ENCODE peak calls at places on chromosomes 12 and 14, in ten cellular contexts. U, B, J, W, D, C, Z, T, L and K are unnamed samples.

GRCh38 chr12:31204995-31205582 is 120.9 kb downstream of the SINHCAF start:
- DNase-seq in Z (no peak), D (no peak), U (no peak), B (no peak), L (no peak), T (no peak), W (no peak), C (no peak), J (peak; percentile 60), K (no peak)

GRCh38 chr12:118850244-118850825 is 131.0 kb upstream of the SRRM4 start:
- DNase-seq in D (no peak), B (no peak), J (no peak), Z (peak; percentile 10), U (peak; percentile 5), W (no peak), T (no peak), L (no peak), C (no peak), K (no peak)

GRCh38 chr12:76117751-76118150 is 33.3 kb upstream of the NAP1L1 start:
- DNase-seq in B (no peak), U (no peak), T (no peak), W (no peak), C (no peak), Z (no peak), J (no peak), L (no peak), D (no peak), K (no peak)

GRCh38 chr14:68981124-68981523 is 2.0 kb upstream of the ACTN1 start:
- DNase-seq in U (no peak), C (no peak), J (no peak), Z (no peak), W (no peak), L (no peak), D (no peak), B (no peak), T (no peak), K (no peak)

GRCh38 chr14:74917646-74918081 is 5.4 kb downstream of the RPS6KL1 start:
- DNase-seq in L (peak; percentile 89), U (no peak), T (peak; percentile 45), D (peak; percentile 80), C (peak; percentile 70), Z (no peak), J (no peak), W (peak; percentile 84), B (peak; percentile 74), K (peak; percentile 26)

GRCh38 chr12:78725951-78726550 is 138.5 kb upstream of the SYT1 start:
- DNase-seq in J (no peak), T (no peak), C (no peak), L (no peak), Z (peak; percentile 27), W (no peak), U (no peak), D (no peak), B (no peak), K (no peak)

GRCh38 chr14:63644741-63645140 is 3.1 kb upstream of the WDR89 start:
- DNase-seq in Z (no peak), B (no peak), D (no peak), W (no peak), U (no peak), L (no peak), J (no peak), T (no peak), C (no peak), K (no peak)

GRCh38 chr12:225012-225411 is 11.1 kb upstream of the SLC6A12 start:
- DNase-seq in W (no peak), T (no peak), Z (no peak), U (no peak), J (no peak), L (no peak), D (no peak), B (peak; percentile 12), C (no peak), K (no peak)

GRCh38 chr14:55332654-55333570 is 61.7 kb downstream of the FBXO34 start:
- DNase-seq in Z (no peak), B (no peak), C (no peak), J (no peak), U (no peak), L (no peak), T (no peak), D (no peak), W (no peak), K (no peak)

GRCh38 chr14:24296341-24297157 is 3.0 kb downstream of the DHRS1 start:
- DNase-seq in L (peak; percentile 67), B (peak; percentile 52), T (peak; percentile 67), D (no peak), W (no peak), C (peak; percentile 60), J (peak; percentile 90), U (peak; percentile 87), Z (peak; percentile 54), K (peak; percentile 84)

DNA sequence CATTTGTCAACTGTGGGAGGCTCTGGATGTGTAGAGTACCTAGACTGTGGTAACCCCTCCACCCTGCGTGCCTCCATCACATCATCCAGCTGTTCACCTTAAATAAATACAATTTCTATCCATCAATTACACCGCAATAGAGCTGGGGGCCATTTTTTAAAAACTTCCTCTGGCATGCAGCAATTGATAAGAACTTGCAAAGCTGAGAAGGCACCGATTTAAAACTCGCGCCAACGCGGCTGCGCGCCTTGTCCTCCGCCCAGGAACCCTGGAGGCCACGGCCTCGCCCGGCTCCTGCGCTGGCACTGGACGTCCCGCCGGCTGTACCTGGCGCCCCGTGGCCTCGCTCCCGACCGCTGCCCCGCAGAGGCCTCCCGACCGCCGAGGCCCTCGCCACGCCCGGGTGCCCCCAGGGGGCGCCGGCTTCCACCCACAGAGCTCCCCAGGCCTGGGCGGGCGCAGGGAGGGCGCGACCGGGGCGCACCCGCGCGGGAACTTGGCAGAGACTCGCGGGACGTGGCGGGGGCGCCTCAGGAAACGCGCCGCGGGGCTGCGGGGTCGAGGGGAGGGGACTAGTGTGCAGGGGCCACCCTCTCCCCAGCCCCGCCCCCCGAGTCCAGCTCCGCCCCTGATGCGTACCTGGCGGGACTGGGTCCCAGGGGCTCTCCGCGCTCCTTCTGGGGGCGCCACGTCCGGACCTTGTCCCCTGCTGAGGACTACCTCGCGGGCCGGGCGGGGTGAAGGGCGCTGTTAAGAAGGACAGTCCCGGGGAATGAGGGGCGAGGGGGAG is 65.6 kb downstream of the TNFAIP2 start:
- DNase-seq in D (no peak), J (peak; percentile 22), W (no peak), L (peak; percentile 75), U (no peak), B (no peak), C (peak; percentile 39), T (no peak), Z (peak; percentile 37), K (no peak)
- H3K4me3 ChIP-seq in D (peak overlapping the region; percentile 70), J (peak overlapping the region; percentile 72), W (no peak overlapping the region), L (peak overlapping the region; percentile 62), U (peak overlapping the region; percentile 41), B (peak overlapping the region; percentile 12), C (peak overlapping the region; percentile 33), T (peak overlapping the region; percentile 45), Z (peak overlapping the region; percentile 19), K (peak overlapping the region; percentile 19)

DNA sequence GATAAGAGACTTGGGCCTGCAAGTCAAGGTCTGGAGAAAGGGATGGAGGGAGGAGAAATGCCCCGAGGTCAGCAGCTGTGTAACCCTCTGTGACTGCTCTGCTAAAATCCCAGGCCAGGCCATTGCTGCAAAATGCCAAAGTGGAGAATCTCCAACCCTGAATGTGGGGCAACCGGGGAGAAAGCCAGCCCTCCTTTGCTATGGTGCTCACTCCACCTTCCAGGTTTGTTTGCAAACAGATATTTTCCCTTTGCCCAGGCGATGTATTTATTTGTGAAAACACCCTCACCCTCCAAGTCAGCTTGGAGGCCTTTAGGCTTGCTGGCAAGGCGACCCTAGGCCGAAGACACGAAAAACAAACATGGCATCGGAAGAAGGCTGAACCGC is 1.1 kb upstream of the TBX5 start:
- DNase-seq in W (no peak), J (no peak), U (no peak), T (no peak), L (no peak), C (no peak), B (no peak), Z (no peak), D (no peak), K (no peak)
- H3K4me3 ChIP-seq in W (no peak overlapping the region), J (peak overlapping the region; percentile 80), U (no peak overlapping the region), T (no peak overlapping the region), L (no peak overlapping the region), C (no peak overlapping the region), B (no peak overlapping the region), Z (no peak overlapping the region), D (peak overlapping the region; percentile 74), K (no peak overlapping the region)

GRCh38 chr12:9730591-9730990 is 2.3 kb downstream of the CLECL1 start:
- DNase-seq in J (no peak), C (no peak), W (no peak), D (no peak), U (no peak), B (no peak), Z (no peak), T (no peak), L (no peak), K (no peak)

GRCh38 chr12:9731797-9732196 is 1.1 kb downstream of the CLECL1 start:
- DNase-seq in B (no peak), D (no peak), T (no peak), Z (no peak), U (no peak), L (no peak), W (no peak), J (no peak), C (no peak), K (no peak)

GRCh38 chr12:9731393-9731792 is 1.5 kb downstream of the CLECL1 start:
- DNase-seq in C (no peak), L (no peak), Z (no peak), J (no peak), U (no peak), B (no peak), W (no peak), D (no peak), T (no peak), K (no peak)

GRCh38 chr12:9735601-9736000 is 2.7 kb upstream of the CLECL1 start:
- DNase-seq in J (no peak), B (no peak), C (no peak), T (no peak), L (no peak), Z (no peak), D (no peak), W (no peak), U (no peak), K (no peak)

GRCh38 chr12:9732966-9733461 is at the start of gene CLECL1:
- DNase-seq in C (no peak), Z (no peak), T (no peak), L (no peak), U (no peak), B (no peak), D (no peak), W (no peak), J (no peak), K (no peak)
- H3K4me3 ChIP-seq in C (no peak within 1 kb of the TSS), Z (no peak within 1 kb of the TSS), T (no peak within 1 kb of the TSS), L (no peak within 1 kb of the TSS), U (no peak within 1 kb of the TSS), B (no peak within 1 kb of the TSS), D (no peak within 1 kb of the TSS), W (no peak within 1 kb of the TSS), J (no peak within 1 kb of the TSS), K (no peak within 1 kb of the TSS)

GRCh38 chr12:52691076-52691764 is 11.0 kb upstream of the KRT1 start:
- DNase-seq in D (no peak), C (no peak), Z (peak; percentile 27), W (no peak), J (no peak), B (no peak), T (no peak), U (no peak), L (no peak), K (no peak)
- H3K4me3 ChIP-seq in D (peak overlapping the region; percentile 66), C (peak overlapping the region; percentile 16), Z (no peak overlapping the region), W (no peak overlapping the region), J (no peak overlapping the region), B (no peak overlapping the region), T (peak overlapping the region; percentile 28), U (no peak overlapping the region), L (peak overlapping the region; percentile 34), K (no peak overlapping the region)

GRCh38 chr12:14194572-14194971 is 170.9 kb upstream of the ATF7IP start:
- DNase-seq in W (no peak), Z (no peak), U (no peak), B (no peak), C (no peak), L (no peak), J (no peak), T (no peak), D (no peak), K (no peak)
- H3K4me3 ChIP-seq in W (no peak overlapping the region), Z (no peak overlapping the region), U (no peak overlapping the region), B (no peak overlapping the region), C (no peak overlapping the region), L (no peak overlapping the region), J (no peak overlapping the region), T (no peak overlapping the region), D (no peak overlapping the region), K (no peak overlapping the region)